ENCODE peak calls at places on chromosomes 3 and 15, in eight cellular contexts. Y is fibroblast of pulmonary artery; V is cerebellum; Q is non-pigmented ciliary epithelial cell; X is dorsolateral prefrontal cortex; E is effector memory CD8-positive, alpha-beta T cell; A is AG04450; T is NCI-H1092 treated with DMSO at 0.1 percent for 48 hours. B is an unnamed sample.

GRCh38 chr15:68106656-68107055 is 52.5 kb downstream of the PIAS1 start:
- DNase-seq in Y (peak), V (no peak), Q (peak), X (no peak), E (no peak), A (no peak), T (no peak), B (no peak)

GRCh38 chr3:143313025-143313424 is 193.5 kb downstream of the CHST2 start:
- DNase-seq in Y (no peak), V (no peak), Q (no peak), X (no peak), E (no peak), A (no peak), T (no peak), B (no peak)

GRCh38 chr15:29734917-29735572 is 87.2 kb downstream of the TJP1 start:
- DNase-seq in Y (no peak), V (no peak), Q (peak), X (no peak), E (no peak), A (no peak), T (no peak), B (no peak)

GRCh38 chr15:57146394-57147140 is 228.1 kb downstream of the TCF12 start:
- DNase-seq in Y (peak), V (no peak), Q (no peak), X (no peak), E (no peak), A (no peak), T (peak), B (peak)

GRCh38 chr15:92797168-92798052 is 102.7 kb upstream of the CHD2 start:
- DNase-seq in Y (peak), V (peak), Q (no peak), X (no peak), E (peak), A (peak), T (peak), B (peak)

GRCh38 chr3:57078366-57079220 is 18.1 kb downstream of the SPATA12 start:
- DNase-seq in Y (peak), V (no peak), Q (no peak), X (peak), E (no peak), A (no peak), T (peak), B (peak)

GRCh38 chr3:14230729-14231128 is 52.1 kb downstream of the LSM3 start:
- DNase-seq in Y (no peak), V (no peak), Q (no peak), X (no peak), E (no peak), A (no peak), T (no peak), B (no peak)

GRCh38 chr15:101501703-101502373 is 12.3 kb upstream of the PCSK6 start:
- DNase-seq in Y (peak), V (no peak), Q (no peak), X (no peak), E (peak), A (no peak), T (no peak), B (peak)

GRCh38 chr3:72661115-72661457 is 187.2 kb downstream of the SHQ1 start:
- DNase-seq in Y (peak), V (peak), Q (peak), X (peak), E (no peak), A (peak), T (peak), B (no peak)

GRCh38 chr15:63598467-63599400 is 1.5 kb downstream of the FBXL22 start:
- DNase-seq in Y (no peak), V (no peak), Q (no peak), X (no peak), E (no peak), A (no peak), T (no peak), B (no peak)